ENCODE peak calls at places on chromosome 3, in eight cellular contexts. Y is PC-3; V is HS-27A; I is activated CD8-positive, alpha-beta memory T cell treated with anti-CD3 and anti-CD28 coated beads for 48 hours; G is B cell; H is Peyer's patch; T is upper lobe of left lung; X is right cardiac atrium. K is an unnamed sample.

GRCh38 chr3:16665282-16665741 is 60.1 kb upstream of the DAZL start:
- DNase-seq in Y (peak; percentile 84), V (peak; percentile 19), I (no peak), G (no peak), H (no peak), T (no peak), X (no peak), K (no peak)

GRCh38 chr3:169542347-169542751 is 121.2 kb downstream of the MECOM start:
- DNase-seq in Y (no peak), V (no peak), I (no peak), G (no peak), H (no peak), T (no peak), X (no peak), K (no peak)

GRCh38 chr3:186142556-186142955 is 33.7 kb upstream of the ETV5 start:
- DNase-seq in Y (no peak), V (no peak), I (no peak), G (no peak), H (no peak), T (no peak), X (no peak), K (no peak)

GRCh38 chr3:109923431-109923830 is 586.1 kb upstream of the DPPA4 start:
- DNase-seq in Y (no peak), V (no peak), I (no peak), G (no peak), H (no peak), T (no peak), X (no peak), K (no peak)

GRCh38 chr3:189584609-189585008 is 46.6 kb upstream of the TP63 start:
- DNase-seq in Y (no peak), V (no peak), I (no peak), G (no peak), H (no peak), T (no peak), X (no peak), K (no peak)

GRCh38 chr3:134250717-134251220 is at the start of gene RYK:
- DNase-seq in Y (peak; percentile 81), V (peak; percentile 50), I (peak; percentile 50), G (peak; percentile 97), H (peak; percentile 88), T (peak; percentile 97), X (peak; percentile 86), K (peak; percentile 86)

GRCh38 chr3:128794788-128795649 is 69.0 kb downstream of the RAB7A start:
- DNase-seq in Y (peak; percentile 61), V (peak; percentile 23), I (no peak), G (peak; percentile 72), H (no peak), T (no peak), X (peak; percentile 33), K (peak; percentile 37)

GRCh38 chr3:56899851-56900250 is 98.1 kb upstream of the ARHGEF3 start:
- DNase-seq in Y (no peak), V (no peak), I (no peak), G (no peak), H (no peak), T (no peak), X (no peak), K (no peak)

GRCh38 chr3:137105277-137105977 is 147.6 kb downstream of the IL20RB start:
- DNase-seq in Y (peak; percentile 75), V (peak; percentile 26), I (no peak), G (peak; percentile 16), H (no peak), T (no peak), X (no peak), K (no peak)

GRCh38 chr3:88003115-88003755 is 55.6 kb downstream of the CGGBP1 start:
- DNase-seq in Y (peak; percentile 77), V (peak; percentile 30), I (no peak), G (no peak), H (no peak), T (no peak), X (no peak), K (no peak)

GRCh38 chr3:167241048-167241845 is 138.8 kb downstream of the ZBBX start:
- DNase-seq in Y (no peak), V (no peak), I (no peak), G (no peak), H (no peak), T (no peak), X (no peak), K (no peak)

GRCh38 chr3:23701711-23702110 is 104.0 kb upstream of the UBE2E1 start:
- DNase-seq in Y (no peak), V (no peak), I (no peak), G (no peak), H (no peak), T (no peak), X (no peak), K (no peak)

GRCh38 chr3:57130426-57131209 is 34.5 kb downstream of the IL17RD start:
- DNase-seq in Y (no peak), V (no peak), I (no peak), G (no peak), H (no peak), T (peak; percentile 58), X (no peak), K (no peak)

GRCh38 chr3:66110840-66111239 is 72.1 kb upstream of the MAGI1 start:
- DNase-seq in Y (no peak), V (no peak), I (no peak), G (no peak), H (no peak), T (no peak), X (no peak), K (no peak)

GRCh38 chr3:124364230-124365022 is 365.8 kb upstream of the UMPS start:
- DNase-seq in Y (no peak), V (no peak), I (no peak), G (no peak), H (no peak), T (no peak), X (no peak), K (no peak)

GRCh38 chr3:157542711-157543485 is 39.7 kb upstream of the VEPH1 start:
- DNase-seq in Y (peak; percentile 85), V (no peak), I (no peak), G (peak; percentile 11), H (peak; percentile 69), T (peak; percentile 91), X (peak; percentile 87), K (no peak)

GRCh38 chr3:43525941-43526607 is 95.7 kb downstream of the ANO10 start:
- DNase-seq in Y (no peak), V (no peak), I (no peak), G (no peak), H (no peak), T (no peak), X (no peak), K (no peak)

GRCh38 chr3:43996379-43997301 is 245.0 kb upstream of the TOPAZ1 start:
- DNase-seq in Y (no peak), V (peak; percentile 54), I (peak; percentile 7), G (peak; percentile 63), H (no peak), T (peak; percentile 84), X (no peak), K (peak; percentile 54)

GRCh38 chr3:133939496-133939835 is 43.8 kb upstream of the RAB6B start:
- DNase-seq in Y (no peak), V (no peak), I (no peak), G (peak; percentile 8), H (no peak), T (no peak), X (no peak), K (no peak)

GRCh38 chr3:18806633-18807032 is 341.7 kb upstream of the KCNH8 start:
- DNase-seq in Y (peak; percentile 50), V (no peak), I (no peak), G (no peak), H (no peak), T (no peak), X (no peak), K (no peak)

GRCh38 chr3:114093596-114093995 is 37.1 kb downstream of the QTRT2 start:
- DNase-seq in Y (peak; percentile 83), V (peak; percentile 61), I (no peak), G (no peak), H (no peak), T (no peak), X (peak; percentile 48), K (no peak)

GRCh38 chr3:63993653-63994079 is 29.6 kb downstream of the PSMD6 start:
- DNase-seq in Y (peak; percentile 64), V (no peak), I (no peak), G (peak; percentile 58), H (no peak), T (no peak), X (peak; percentile 55), K (peak; percentile 41)

GRCh38 chr3:21919383-21919782 is 168.4 kb upstream of the ZNF385D start:
- DNase-seq in Y (no peak), V (no peak), I (no peak), G (no peak), H (no peak), T (no peak), X (no peak), K (no peak)

GRCh38 chr3:55608266-55608937 is 121.3 kb upstream of the WNT5A start:
- DNase-seq in Y (no peak), V (no peak), I (no peak), G (no peak), H (no peak), T (no peak), X (no peak), K (no peak)

GRCh38 chr3:15063238-15063637 is 1.9 kb downstream of the MRPS25 start:
- DNase-seq in Y (no peak), V (no peak), I (no peak), G (no peak), H (no peak), T (no peak), X (no peak), K (no peak)

GRCh38 chr3:55481067-55481917 is 5.8 kb downstream of the WNT5A start:
- DNase-seq in Y (peak; percentile 33), V (no peak), I (no peak), G (no peak), H (no peak), T (peak; percentile 85), X (no peak), K (peak; percentile 27)

GRCh38 chr3:186973702-186974101 is 43.4 kb downstream of the ST6GAL1 start:
- DNase-seq in Y (no peak), V (no peak), I (no peak), G (no peak), H (no peak), T (no peak), X (no peak), K (no peak)

GRCh38 chr3:107064445-107065060 is 312.7 kb upstream of the CCDC54 start:
- DNase-seq in Y (peak; percentile 91), V (peak; percentile 50), I (peak; percentile 17), G (peak; percentile 27), H (no peak), T (no peak), X (peak; percentile 22), K (peak; percentile 35)

GRCh38 chr3:15636028-15636709 is 34.6 kb downstream of the BTD start:
- DNase-seq in Y (peak; percentile 93), V (peak; percentile 96), I (no peak), G (no peak), H (no peak), T (no peak), X (peak; percentile 57), K (no peak)

GRCh38 chr3:51379746-51380330 is 5.3 kb upstream of the MANF start:
- DNase-seq in Y (no peak), V (no peak), I (no peak), G (no peak), H (peak; percentile 16), T (no peak), X (no peak), K (no peak)

GRCh38 chr3:196431193-196432136 is 762 bp downstream of the UBXN7 start:
- DNase-seq in Y (peak; percentile 58), V (no peak), I (peak; percentile 16), G (peak; percentile 64), H (peak; percentile 60), T (peak; percentile 84), X (peak; percentile 28), K (peak; percentile 53)

GRCh38 chr3:157360044-157360443 is 76.6 kb upstream of the PTX3 start:
- DNase-seq in Y (peak; percentile 94), V (peak; percentile 91), I (no peak), G (no peak), H (no peak), T (no peak), X (no peak), K (no peak)

GRCh38 chr3:180610981-180611380 is 9.0 kb downstream of the TTC14 start:
- DNase-seq in Y (no peak), V (no peak), I (no peak), G (no peak), H (no peak), T (no peak), X (no peak), K (no peak)

GRCh38 chr3:122974764-122975162 is 52.8 kb downstream of the SEMA5B start:
- DNase-seq in Y (peak; percentile 59), V (peak; percentile 26), I (no peak), G (no peak), H (no peak), T (no peak), X (peak; percentile 48), K (no peak)

K was measured in substantia nigra.